ENCODE peak calls at places on chromosomes 11 and 22, in four cellular contexts. F is sigmoid colon, X is gastrocnemius medialis, I is uterus. D is an unnamed sample.

GRCh38 chr11:126186031-126186698 is 25.3 kb downstream of the RPUSD4 start:
- DNase-seq in F (no peak), I (no peak), X (peak; percentile 83), D (peak; percentile 89)

GRCh38 chr11:11387201-11387600 is 34.2 kb upstream of the CSNK2A3 start:
- DNase-seq in X (no peak), I (no peak), F (no peak), D (no peak)

GRCh38 chr11:29802522-29802921 is 214.3 kb downstream of the KCNA4 start:
- DNase-seq in I (no peak), X (no peak), F (no peak), D (no peak)

GRCh38 chr11:94638902-94639373 is 71.8 kb downstream of the PIWIL4 start:
- DNase-seq in I (no peak), F (no peak), X (no peak), D (no peak)

GRCh38 chr11:66685276-66686099 is 7.8 kb upstream of the RBM4B start:
- DNase-seq in F (no peak), I (no peak), X (no peak), D (no peak)

GRCh38 chr11:124791626-124792341 is 8.4 kb downstream of the MSANTD2 start:
- DNase-seq in X (no peak), I (no peak), F (no peak), D (no peak)

GRCh38 chr22:37492428-37493344 is 6.5 kb upstream of the MFNG start:
- DNase-seq in F (no peak), X (no peak), I (no peak), D (peak; percentile 58)

GRCh38 chr11:44028401-44028800 is 19.4 kb upstream of the ACCSL start:
- DNase-seq in F (no peak), X (no peak), I (peak; percentile 46), D (no peak)

GRCh38 chr11:129881570-129882170 is 13.7 kb downstream of the NFRKB start:
- DNase-seq in F (no peak), X (no peak), I (no peak), D (no peak)

GRCh38 chr11:65435330-65435931 is 12.8 kb downstream of the NEAT1 start:
- DNase-seq in X (peak; percentile 27), F (peak; percentile 68), I (peak; percentile 14), D (peak; percentile 40)

GRCh38 chr11:109241988-109242387 is 180.0 kb upstream of the C11orf87 start:
- DNase-seq in X (no peak), F (no peak), I (no peak), D (no peak)

GRCh38 chr11:66882540-66882939 is 25.7 kb downstream of the LRFN4 start:
- DNase-seq in I (no peak), X (peak; percentile 60), F (no peak), D (peak; percentile 38)

GRCh38 chr11:27722117-27722844 is 22.0 kb upstream of the BDNF start:
- DNase-seq in F (no peak), X (no peak), I (no peak), D (no peak)

GRCh38 chr11:11468919-11469318 is 115.9 kb upstream of the CSNK2A3 start:
- DNase-seq in F (no peak), I (no peak), X (no peak), D (no peak)

GRCh38 chr11:102791271-102792036 is 6.5 kb downstream of the MMP1 start:
- DNase-seq in I (no peak), F (no peak), X (peak; percentile 24), D (no peak)

GRCh38 chr11:112157274-112157766 is 6.6 kb downstream of the IL18 start:
- DNase-seq in X (no peak), F (no peak), I (no peak), D (no peak)

GRCh38 chr22:21009638-21010425 is 5.1 kb upstream of the P2RX6 start:
- DNase-seq in X (no peak), I (no peak), F (no peak), D (peak; percentile 58)

GRCh38 chr11:36343436-36343835 is 47.3 kb downstream of the PRR5L start:
- DNase-seq in F (no peak), I (no peak), X (no peak), D (no peak)

GRCh38 chr22:24948356-24949202 is 2.1 kb upstream of the LHFPL7 start:
- DNase-seq in X (no peak), F (no peak), I (no peak), D (no peak)

GRCh38 chr11:93197383-93198220 is at the start of gene SLC36A4:
- DNase-seq in X (peak; percentile 82), I (peak; percentile 94), F (peak; percentile 96), D (peak; percentile 94)

GRCh38 chr22:48679656-48680555 is 1147.8 kb downstream of the BRD1 start:
- DNase-seq in F (no peak), X (no peak), I (no peak), D (no peak)

GRCh38 chr11:128807909-128808308 is 59.2 kb downstream of the KCNJ1 start:
- DNase-seq in F (no peak), X (no peak), I (no peak), D (no peak)

GRCh38 chr22:48957987-48958321 is 869.7 kb downstream of the BRD1 start:
- DNase-seq in I (no peak), X (no peak), F (no peak), D (no peak)

GRCh38 chr22:47613606-47614350 is 851.3 kb downstream of the TBC1D22A start:
- DNase-seq in I (no peak), X (no peak), F (peak; percentile 40), D (no peak)

GRCh38 chr11:78933361-78933760 is 358.7 kb upstream of the NARS2 start:
- DNase-seq in X (no peak), I (no peak), F (no peak), D (no peak)

GRCh38 chr11:26276798-26277424 is 55.0 kb upstream of the ANO3 start:
- DNase-seq in X (peak; percentile 18), I (peak; percentile 32), F (peak; percentile 66), D (peak; percentile 32)

GRCh38 chr11:134517621-134518293 is 105.7 kb upstream of the B3GAT1 start:
- DNase-seq in X (no peak), F (peak; percentile 32), I (peak; percentile 7), D (no peak)

DNA sequence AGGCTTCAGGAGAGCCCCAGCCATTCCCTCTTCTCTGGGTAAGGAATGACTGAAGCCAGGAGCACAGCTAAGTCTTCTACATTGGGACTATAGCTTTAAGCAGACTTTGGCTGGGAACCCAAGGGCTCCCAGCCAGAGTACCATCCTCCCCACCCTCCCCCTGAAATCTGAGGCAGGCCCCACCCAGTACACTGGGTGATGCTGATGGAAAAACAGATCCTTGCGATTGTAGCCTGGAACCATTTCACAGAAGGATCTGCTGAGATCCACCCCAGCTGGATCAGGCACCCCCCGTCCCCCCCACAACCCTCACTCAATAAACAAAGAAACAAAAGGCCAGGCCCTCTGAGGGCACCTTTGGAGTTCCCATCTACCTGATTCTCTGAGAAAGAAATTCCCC is 39.8 kb downstream of the IL18BP start:
- DNase-seq in X (peak; percentile 85), F (peak; percentile 94), I (peak; percentile 83), D (peak; percentile 83)
- H3K4me1 ChIP-seq in X (peaks cover 53% of the 10 kb centered on the region), F (peaks cover 78% of the 10 kb centered on the region), I (peaks cover 25% of the 10 kb centered on the region), D (peaks cover 13% of the 10 kb centered on the region)

GRCh38 chr11:74446445-74446844 is 20.9 kb downstream of the KCNE3 start:
- DNase-seq in X (no peak), I (no peak), F (no peak), D (no peak)

GRCh38 chr11:74443071-74443864 is 24.1 kb downstream of the KCNE3 start:
- DNase-seq in X (peak; percentile 51), I (peak; percentile 37), F (no peak), D (no peak)

GRCh38 chr11:74438681-74439080 is 28.7 kb downstream of the KCNE3 start:
- DNase-seq in X (no peak), I (no peak), F (no peak), D (no peak)

GRCh38 chr11:74444173-74444832 is 23.0 kb downstream of the KCNE3 start:
- DNase-seq in F (no peak), X (peak; percentile 83), I (no peak), D (no peak)

DNA sequence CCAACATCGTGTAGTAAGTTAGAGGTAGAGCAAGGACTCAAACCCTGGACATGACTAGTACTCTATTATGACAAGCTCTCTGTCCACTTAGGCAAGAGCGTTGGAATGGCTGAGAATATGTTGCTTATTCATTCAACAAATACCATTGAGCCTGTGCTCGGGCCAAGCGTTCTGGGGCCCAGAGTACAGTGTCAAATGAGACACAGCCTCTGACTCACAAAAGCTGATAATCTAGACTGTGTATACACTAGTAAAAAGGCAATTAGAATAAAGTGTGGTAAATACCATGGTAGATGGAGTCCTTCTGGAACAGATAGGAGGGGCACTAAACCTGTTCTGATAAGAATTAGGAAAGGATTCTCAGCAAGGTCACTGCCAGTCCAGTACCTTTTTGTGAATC is 24.7 kb downstream of the KCNE3 start:
- DNase-seq in I (no peak), X (no peak), F (no peak), D (no peak)
- H3K27ac ChIP-seq in I (peak overlapping the region; percentile 74), X (peak overlapping the region; percentile 84), F (no peak overlapping the region), D (no peak overlapping the region)

GRCh38 chr22:39170825-39171622 is 18.5 kb upstream of the CBX7 start:
- DNase-seq in I (peak; percentile 81), F (peak; percentile 89), X (peak; percentile 72), D (peak; percentile 85)
- H3K4me3 ChIP-seq in I (no peak overlapping the region), F (no peak overlapping the region), X (no peak overlapping the region), D (no peak overlapping the region)

GRCh38 chr11:2102883-2103213 is 36.3 kb downstream of the IGF2 start:
- DNase-seq in I (no peak), F (no peak), X (no peak), D (no peak)
- H3K4me1 ChIP-seq in I (no peaks in the 10 kb centered on the region), F (peaks cover 8% of the 10 kb centered on the region), X (peaks cover 15% of the 10 kb centered on the region), D (peaks cover 11% of the 10 kb centered on the region)